ENCODE peak calls at places on chromosomes 13 and 19, in four cellular contexts. J is fibroblast of lung, C is SK-N-SH, H is DND-41. L is an unnamed sample.
A peak's percentile ranks its signal among the peaks of the same experiment; 100 is the strongest.

GRCh38 chr19:11881151-11881800 is 6.3 kb upstream of the ZNF69 start:
- DNase-seq in H (peak; percentile 75), J (peak; percentile 62), C (peak; percentile 70), L (peak; percentile 72)

GRCh38 chr19:1377176-1377964 is 6.3 kb upstream of the NDUFS7 start:
- DNase-seq in J (no peak), C (no peak), H (no peak), L (no peak)

GRCh38 chr13:98598043-98598442 is 21.1 kb upstream of the STK24 start:
- DNase-seq in J (no peak), H (no peak), C (no peak), L (no peak)

GRCh38 chr13:90084684-90085290 is 1262.7 kb upstream of the MIR17HG start:
- DNase-seq in C (no peak), H (no peak), J (peak; percentile 42), L (no peak)

GRCh38 chr19:11044436-11044835 is 44.8 kb upstream of the LDLR start:
- DNase-seq in C (no peak), J (no peak), H (no peak), L (no peak)

GRCh38 chr19:53086949-53087348 is 16.3 kb downstream of the ZNF160 start:
- DNase-seq in J (no peak), C (no peak), H (no peak), L (no peak)

GRCh38 chr13:93984070-93984469 is 495.4 kb downstream of the DCT start:
- DNase-seq in C (no peak), H (no peak), J (no peak), L (no peak)

GRCh38 chr13:24185591-24186232 is 25.2 kb downstream of the SPATA13 start:
- DNase-seq in C (no peak), H (no peak), J (peak; percentile 44), L (no peak)

GRCh38 chr19:4183967-4184717 is 1.7 kb downstream of the ANKRD24 start:
- DNase-seq in C (no peak), J (no peak), H (no peak), L (no peak)

GRCh38 chr19:35774274-35775045 is 904 bp upstream of the ARHGAP33 start:
- DNase-seq in H (no peak), C (no peak), J (no peak), L (no peak)

GRCh38 chr13:32063622-32064233 is 32.2 kb downstream of the FRY start:
- DNase-seq in H (no peak), J (no peak), C (no peak), L (no peak)

GRCh38 chr19:18708452-18709231 is 25.2 kb downstream of the CRTC1 start:
- DNase-seq in J (no peak), C (peak; percentile 22), H (no peak), L (no peak)

GRCh38 chr19:55677572-55678028 is 2.6 kb downstream of the EPN1 start:
- DNase-seq in J (no peak), C (no peak), H (no peak), L (peak; percentile 50)

GRCh38 chr13:66405908-66406802 is 824.0 kb downstream of the PCDH9 start:
- DNase-seq in J (peak; percentile 87), H (no peak), C (no peak), L (no peak)

GRCh38 chr19:5215431-5215830 is 125.2 kb downstream of the PTPRS start:
- DNase-seq in J (no peak), C (no peak), H (no peak), L (no peak)

GRCh38 chr19:18785179-18786124 is 5.7 kb downstream of the COMP start:
- DNase-seq in H (peak; percentile 70), J (peak; percentile 65), C (peak; percentile 100), L (peak; percentile 88)

GRCh38 chr19:16888629-16889371 is at the start of gene F2RL3:
- DNase-seq in H (no peak), C (peak; percentile 71), J (peak; percentile 17), L (no peak)

GRCh38 chr13:47796816-47797215 is 204.3 kb downstream of the SUCLA2 start:
- DNase-seq in C (no peak), J (no peak), H (no peak), L (no peak)

DNA sequence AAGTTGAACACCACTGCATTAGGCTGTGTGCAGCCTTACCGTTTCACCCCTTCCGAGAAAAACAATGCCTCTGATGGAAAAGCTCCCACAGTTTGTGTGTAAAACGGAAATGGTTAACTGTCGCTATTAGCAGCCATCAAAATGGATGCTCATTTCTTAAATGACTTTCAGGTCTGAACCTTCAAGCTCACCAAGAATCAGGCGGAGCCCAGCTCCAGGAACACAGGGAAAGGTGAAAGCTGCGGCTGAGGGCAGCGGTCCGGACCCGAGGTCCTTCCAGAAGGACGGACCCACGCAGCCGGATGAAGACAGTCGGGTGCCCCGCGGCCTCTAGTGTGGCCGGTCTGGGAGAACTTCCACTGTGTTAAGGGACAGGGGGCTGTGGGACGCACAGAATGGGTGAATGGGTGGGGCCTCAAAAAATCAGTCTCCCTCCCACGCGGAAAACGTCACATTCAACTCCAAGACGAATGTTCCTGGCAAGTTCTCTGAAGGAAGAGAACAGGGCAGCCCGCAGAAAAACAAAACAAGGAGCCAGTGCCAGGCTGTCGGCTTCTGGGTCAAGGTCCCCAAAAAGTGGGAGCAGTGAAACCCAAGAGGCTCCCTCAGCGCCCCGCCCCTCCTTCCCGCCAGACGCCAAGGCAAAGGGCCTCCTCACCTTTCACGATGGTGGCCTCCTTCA is 4.9 kb downstream of the IRS2 start:
- DNase-seq in J (no peak), H (no peak), C (peak; percentile 32), L (no peak)
- H2AFZ ChIP-seq in J (no peak overlapping the region), H (no peak overlapping the region), C (peak overlapping the region; percentile 24), L (no peak overlapping the region)

DNA sequence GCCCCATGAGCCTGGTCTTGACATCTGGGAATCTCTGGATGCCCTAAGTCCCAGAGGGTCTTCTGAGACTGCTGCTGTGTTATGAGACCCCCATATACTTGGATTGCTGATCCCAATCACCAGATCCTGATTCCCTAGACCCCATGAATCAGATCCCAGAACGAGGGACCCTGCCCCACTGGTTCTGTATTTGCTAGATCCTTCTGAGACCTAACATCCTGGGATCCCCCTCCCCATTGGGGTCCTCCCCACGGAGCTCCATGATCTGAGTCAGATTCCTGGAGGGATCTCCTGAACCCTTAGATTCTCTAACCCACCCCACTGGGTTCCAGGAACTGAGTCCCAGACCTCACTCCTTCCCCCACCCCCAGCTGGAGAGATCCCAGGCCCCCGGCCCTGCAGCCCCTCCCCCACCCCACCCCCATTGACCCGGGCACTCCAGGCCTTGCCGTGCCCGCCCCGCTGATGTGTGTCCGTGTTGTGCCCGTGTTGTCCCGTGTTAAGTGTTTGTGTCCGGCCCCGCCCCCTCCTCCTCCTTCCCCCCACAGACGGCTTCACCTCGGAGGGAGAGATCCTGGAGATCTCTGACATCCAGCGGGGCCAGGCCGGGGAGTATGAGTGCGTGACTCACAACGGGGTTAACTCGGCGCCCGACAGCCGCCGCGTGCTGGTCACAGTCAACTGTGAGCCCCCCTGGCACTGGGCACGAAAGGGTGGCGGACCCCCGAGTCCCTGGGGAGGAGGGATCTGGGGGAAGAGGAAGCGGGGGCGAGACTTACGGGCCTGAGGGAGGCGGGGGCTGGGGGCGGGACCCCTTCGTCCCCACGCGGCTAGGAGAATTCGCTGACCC is 15.0 kb downstream of the IGLON5 start:
- DNase-seq in C (no peak), J (no peak), H (no peak), L (no peak)
- H2AFZ ChIP-seq in C (no peak overlapping the region), J (no peak overlapping the region), H (no peak overlapping the region), L (no peak overlapping the region)

GRCh38 chr13:77425705-77426104 is 98.8 kb upstream of the MYCBP2 start:
- DNase-seq in C (no peak), H (no peak), J (no peak), L (no peak)
- H2AFZ ChIP-seq in C (no peak overlapping the region), H (no peak overlapping the region), J (no peak overlapping the region), L (no peak overlapping the region)

GRCh38 chr13:74114202-74114601 is 20.0 kb downstream of the KLF12 start:
- DNase-seq in H (no peak), J (no peak), C (no peak), L (no peak)

GRCh38 chr13:74111901-74112824 is 22.0 kb downstream of the KLF12 start:
- DNase-seq in J (no peak), C (no peak), H (no peak), L (no peak)

GRCh38 chr13:74114641-74115040 is 19.6 kb downstream of the KLF12 start:
- DNase-seq in H (no peak), C (no peak), J (no peak), L (no peak)

GRCh38 chr13:74110053-74110452 is 24.2 kb downstream of the KLF12 start:
- DNase-seq in J (no peak), H (no peak), C (no peak), L (no peak)

GRCh38 chr13:74111399-74111798 is 22.8 kb downstream of the KLF12 start:
- DNase-seq in J (no peak), H (no peak), C (no peak), L (no peak)
- H2AFZ ChIP-seq in J (no peak overlapping the region), H (no peak overlapping the region), C (no peak overlapping the region), L (no peak overlapping the region)

DNA sequence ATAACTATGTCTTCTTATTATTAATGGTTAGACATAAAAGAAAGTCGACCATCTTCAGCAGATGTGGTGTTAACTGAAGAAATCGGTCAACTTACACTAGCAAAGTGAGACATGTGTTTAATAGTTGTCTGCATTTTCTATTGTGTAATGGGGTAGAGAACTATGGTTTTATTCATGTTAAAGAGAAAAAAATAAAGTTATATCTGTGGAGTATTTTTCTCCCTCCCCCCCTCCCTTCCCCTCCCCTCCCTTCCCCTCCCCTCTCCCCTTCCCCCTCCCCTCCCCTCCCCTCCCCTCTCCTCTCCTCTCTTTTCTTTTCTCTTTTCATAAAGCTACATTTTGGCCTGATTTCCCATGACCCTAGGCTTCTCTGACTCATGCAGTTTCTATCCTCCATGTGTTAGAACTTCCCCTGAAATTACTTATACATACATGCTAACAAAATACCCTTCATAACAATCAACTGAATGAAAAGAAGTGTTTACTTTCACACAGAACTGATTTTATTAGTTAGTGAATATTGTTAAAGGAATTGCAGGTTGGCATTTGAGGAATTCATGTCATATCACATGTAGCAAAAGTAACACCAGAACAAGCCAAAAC is 1431.0 kb upstream of the ATXN8OS start:
- DNase-seq in J (no peak), C (no peak), H (no peak), L (no peak)
- H2AFZ ChIP-seq in J (no peak overlapping the region), C (no peak overlapping the region), H (no peak overlapping the region), L (no peak overlapping the region)

L was measured in OCI-LY7.